ENCODE peak calls at places on chromosomes 16 and 17, in four cellular contexts. L is SK-N-SH, F is WTC11, V is GM12878. Q is an unnamed sample.
A peak's percentile ranks its signal among the peaks of the same experiment; 100 is the strongest.

GRCh38 chr17:47694818-47695663 is 1.1 kb downstream of the TBKBP1 start:
- DNase-seq in L (peak; percentile 84), F (no peak), V (no peak), Q (peak; percentile 60)

GRCh38 chr17:67198131-67198530 is 46.9 kb downstream of the HELZ start:
- DNase-seq in L (no peak), F (no peak), V (no peak), Q (no peak)

GRCh38 chr16:57023541-57024249 is 34.3 kb downstream of the NLRC5 start:
- DNase-seq in L (no peak), F (no peak), V (no peak), Q (no peak)

GRCh38 chr16:68146583-68146982 is 61.4 kb downstream of the NFATC3 start:
- DNase-seq in L (peak; percentile 50), F (no peak), V (no peak), Q (no peak)

GRCh38 chr17:16463341-16464000 is 28.5 kb downstream of the LRRC75A start:
- DNase-seq in L (peak; percentile 95), F (no peak), V (no peak), Q (no peak)

GRCh38 chr17:17778308-17779014 is 58.3 kb downstream of the SREBF1 start:
- DNase-seq in L (peak; percentile 68), F (no peak), V (no peak), Q (no peak)

GRCh38 chr17:39222866-39223834 is 2.6 kb downstream of the STAC2 start:
- DNase-seq in L (no peak), F (no peak), V (no peak), Q (no peak)

GRCh38 chr17:21289175-21289901 is 4.8 kb downstream of the MAP2K3 start:
- DNase-seq in L (no peak), F (no peak), V (no peak), Q (no peak)

GRCh38 chr16:68279726-68280125 is 15.4 kb downstream of the SLC7A6 start:
- DNase-seq in L (no peak), F (no peak), V (no peak), Q (no peak)

GRCh38 chr16:11916524-11917285 is 949 bp upstream of the GSPT1 start:
- DNase-seq in L (no peak), F (no peak), V (no peak), Q (peak; percentile 35)

GRCh38 chr16:89924298-89924924 is 1.3 kb downstream of the TUBB3 start:
- DNase-seq in L (peak; percentile 67), F (peak; percentile 87), V (no peak), Q (peak; percentile 78)

GRCh38 chr16:71929048-71929447 is 33.7 kb downstream of the IST1 start:
- DNase-seq in L (no peak), F (no peak), V (no peak), Q (no peak)

GRCh38 chr17:75917443-75918111 is 12.9 kb upstream of the MRPL38 start:
- DNase-seq in L (no peak), F (no peak), V (no peak), Q (no peak)

GRCh38 chr17:5785867-5786509 is 201.7 kb upstream of the NLRP1 start:
- DNase-seq in L (no peak), F (no peak), V (peak; percentile 59), Q (no peak)

GRCh38 chr17:17050346-17051345 is 8.4 kb downstream of the MPRIP start:
- DNase-seq in L (no peak), F (peak; percentile 6), V (no peak), Q (no peak)

GRCh38 chr17:1267471-1267947 is 2.7 kb upstream of the BHLHA9 start:
- DNase-seq in L (peak; percentile 28), F (no peak), V (no peak), Q (peak; percentile 17)

GRCh38 chr17:58947411-58948208 is 159.1 kb downstream of the TRIM37 start:
- DNase-seq in L (no peak), F (no peak), V (no peak), Q (no peak)

GRCh38 chr16:27780468-27781194 is 230.7 kb downstream of the KATNIP start:
- DNase-seq in L (no peak), F (no peak), V (no peak), Q (no peak)

GRCh38 chr17:49674507-49674906 is 3.4 kb downstream of the SPOP start:
- DNase-seq in L (no peak), F (no peak), V (no peak), Q (no peak)

GRCh38 chr17:68161644-68162428 is 86.0 kb upstream of the AMZ2 start:
- DNase-seq in L (no peak), F (no peak), V (no peak), Q (no peak)

GRCh38 chr16:11278681-11279628 is 2.2 kb downstream of the PRM1 start:
- DNase-seq in L (no peak), F (no peak), V (no peak), Q (no peak)

GRCh38 chr17:72422505-72423285 is 301.9 kb downstream of the SOX9 start:
- DNase-seq in L (peak; percentile 71), F (no peak), V (peak; percentile 94), Q (peak; percentile 15)

GRCh38 chr17:1328437-1328836 is 49.0 kb downstream of the TRARG1 start:
- DNase-seq in L (no peak), F (no peak), V (no peak), Q (no peak)

GRCh38 chr17:40345161-40346034 is 19.1 kb downstream of the GJD3 start:
- DNase-seq in L (peak; percentile 74), F (peak; percentile 85), V (no peak), Q (peak; percentile 84)

GRCh38 chr17:36469733-36470132 is 16.7 kb upstream of the ZNHIT3 start:
- DNase-seq in L (no peak), F (no peak), V (no peak), Q (no peak)

GRCh38 chr17:42642377-42642776 is 16.7 kb upstream of the TUBG2 start:
- DNase-seq in L (no peak), F (peak; percentile 38), V (no peak), Q (no peak)

GRCh38 chr16:16038950-16039349 is 89.5 kb downstream of the ABCC1 start:
- DNase-seq in L (no peak), F (no peak), V (no peak), Q (no peak)

GRCh38 chr17:50830298-50830697 is 5.1 kb upstream of the WFIKKN2 start:
- DNase-seq in L (no peak), F (no peak), V (no peak), Q (no peak)

GRCh38 chr16:89556750-89557149 is 3.7 kb upstream of the RPL13 start:
- DNase-seq in L (no peak), F (no peak), V (no peak), Q (no peak)

GRCh38 chr17:61647044-61647443 is 56.0 kb upstream of the NACA2 start:
- DNase-seq in L (no peak), F (no peak), V (no peak), Q (no peak)

GRCh38 chr17:68057531-68057952 is 22.0 kb downstream of the KPNA2 start:
- DNase-seq in L (peak; percentile 24), F (peak; percentile 35), V (no peak), Q (peak; percentile 21)

GRCh38 chr17:36877774-36878173 is 59.5 kb upstream of the LHX1 start:
- DNase-seq in L (no peak), F (no peak), V (no peak), Q (no peak)

GRCh38 chr17:12256380-12256995 is 235.8 kb downstream of the MAP2K4 start:
- DNase-seq in L (peak; percentile 43), F (no peak), V (peak; percentile 3), Q (peak; percentile 32)

GRCh38 chr17:54177606-54178308 is 355.0 kb downstream of the KIF2B start:
- DNase-seq in L (no peak), F (no peak), V (no peak), Q (no peak)

GRCh38 chr17:41725134-41725533 is 9.3 kb downstream of the HAP1 start:
- DNase-seq in L (no peak), F (no peak), V (no peak), Q (no peak)

GRCh38 chr16:68283840-68284595 is 19.7 kb downstream of the SLC7A6 start:
- DNase-seq in L (no peak), F (no peak), V (no peak), Q (no peak)

GRCh38 chr16:55842369-55843104 is 9.6 kb upstream of the CES1 start:
- DNase-seq in L (peak; percentile 70), F (no peak), V (no peak), Q (peak; percentile 59)

GRCh38 chr16:47142469-47143328 is 1.0 kb downstream of the NETO2 start:
- DNase-seq in L (peak; percentile 77), F (peak; percentile 22), V (no peak), Q (peak; percentile 56)

GRCh38 chr17:78412403-78412802 is 34.0 kb downstream of the PGS1 start:
- DNase-seq in L (peak; percentile 58), F (no peak), V (no peak), Q (peak; percentile 59)

GRCh38 chr16:320206-320605 is 32.3 kb downstream of the AXIN1 start:
- DNase-seq in L (no peak), F (no peak), V (no peak), Q (no peak)
- TF ChIP-seq USF1 in L (no peak), F (no peak), V (no peak), Q (no peak)

GRCh38 chr17:79981090-79981489 is 54.6 kb downstream of the TBC1D16 start:
- DNase-seq in L (peak; percentile 22), F (peak; percentile 11), V (no peak), Q (no peak)
- TF ChIP-seq USF1 in L (no peak), F (no peak), V (no peak), Q (no peak)

DNA sequence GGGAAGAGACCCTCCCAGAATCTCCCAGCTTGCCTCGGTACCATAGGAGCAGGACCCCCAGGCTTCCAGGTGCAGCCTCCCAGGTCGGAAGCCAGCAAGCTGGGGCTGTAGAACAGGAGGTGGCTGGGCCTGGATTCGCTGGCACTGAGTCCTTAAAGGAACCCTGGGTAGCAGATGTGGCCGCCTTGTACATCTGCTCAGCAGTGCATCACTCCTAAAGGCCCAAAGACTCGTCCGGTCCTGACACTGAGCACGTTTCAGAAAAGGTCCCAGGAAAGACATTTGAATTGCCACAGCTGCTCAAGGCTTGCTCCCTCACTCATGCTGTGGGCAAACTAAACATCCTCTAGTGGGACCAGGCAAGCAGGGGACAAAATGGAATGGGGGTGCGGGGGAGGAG is 172.8 kb downstream of the RAB11FIP4 start:
- DNase-seq in L (no peak), F (no peak), V (no peak), Q (no peak)
- TF ChIP-seq USF1 in L (no peak), F (no peak), V (no peak), Q (no peak)

DNA sequence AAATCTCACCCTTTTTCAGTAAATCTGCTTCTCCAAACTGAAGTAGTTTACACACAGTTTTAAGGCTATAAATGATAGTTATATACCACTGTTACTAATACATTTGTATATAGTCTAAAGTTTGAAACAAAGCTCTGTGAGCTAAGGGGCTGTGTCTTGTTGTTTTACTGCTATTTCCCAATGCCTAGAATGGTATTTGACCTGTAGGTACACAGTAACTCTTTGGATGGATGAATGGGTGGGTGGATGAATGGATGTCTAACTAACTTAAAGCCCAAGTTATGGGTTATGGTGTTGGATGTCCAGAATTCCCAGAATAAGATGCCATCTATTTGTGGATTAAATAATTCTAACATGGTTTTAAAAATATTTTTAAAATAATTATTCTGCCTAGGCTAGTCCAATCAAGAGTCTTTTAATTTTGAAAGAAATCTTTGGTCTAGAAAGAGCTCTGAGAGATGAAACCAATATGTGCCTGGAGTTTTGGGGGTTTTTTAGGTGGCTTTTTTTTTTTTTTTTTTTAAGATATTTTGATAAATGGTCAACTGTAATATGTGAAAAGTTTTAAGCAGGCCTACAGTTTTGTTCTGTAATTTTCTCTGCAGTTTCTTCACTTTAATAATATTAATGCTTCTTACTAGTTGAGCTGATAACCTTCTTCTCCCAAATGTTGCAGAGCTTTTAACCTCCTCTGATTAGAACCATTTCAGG is 45.3 kb downstream of the OMG start:
- DNase-seq in L (no peak), F (no peak), V (no peak), Q (no peak)
- TF ChIP-seq USF1 in L (no peak), F (no peak), V (no peak), Q (no peak)

GRCh38 chr16:84914273-84914672 is 94.5 kb downstream of the CRISPLD2 start:
- DNase-seq in L (no peak), F (no peak), V (no peak), Q (no peak)
- TF ChIP-seq USF1 in L (no peak), F (no peak), V (no peak), Q (no peak)

Q was measured in K562.